ENCODE peak calls at places on chromosomes 7 and 10, in five cellular contexts. F is K562, J is heart left ventricle, I is psoas muscle, D is IMR-90. W is an unnamed sample.

GRCh38 chr10:7258948-7259523 is 151.8 kb downstream of the SFMBT2 start:
- DNase-seq in I (no peak), F (no peak), J (no peak), D (no peak), W (no peak)

GRCh38 chr7:75719626-75720025 is 19.1 kb downstream of the HIP1 start:
- DNase-seq in D (no peak), J (no peak), I (no peak), F (no peak), W (no peak)

GRCh38 chr7:106957766-106958165 is 86.7 kb upstream of the PRKAR2B start:
- DNase-seq in F (no peak), I (no peak), D (no peak), J (no peak), W (no peak)

GRCh38 chr7:46972205-46972604 is 609.7 kb downstream of the TNS3 start:
- DNase-seq in F (no peak), I (no peak), J (no peak), D (peak), W (no peak)

GRCh38 chr10:4127518-4128315 is 342.7 kb upstream of the KLF6 start:
- DNase-seq in I (no peak), F (no peak), J (no peak), D (no peak), W (no peak)

GRCh38 chr7:77415822-77416620 is at the start of gene GSAP:
- DNase-seq in I (peak), D (no peak), F (peak), J (peak), W (peak)

GRCh38 chr10:126009590-126009989 is 113.2 kb downstream of the FANK1 start:
- DNase-seq in F (no peak), I (no peak), J (no peak), D (no peak), W (no peak)

GRCh38 chr10:97025613-97026242 is 160.0 kb downstream of the SLIT1 start:
- DNase-seq in I (peak), J (no peak), F (peak), D (peak), W (peak)

GRCh38 chr7:100489824-100490223 is 6.1 kb downstream of the NYAP1 start:
- DNase-seq in F (peak), D (peak), J (no peak), I (no peak), W (peak)

DNA sequence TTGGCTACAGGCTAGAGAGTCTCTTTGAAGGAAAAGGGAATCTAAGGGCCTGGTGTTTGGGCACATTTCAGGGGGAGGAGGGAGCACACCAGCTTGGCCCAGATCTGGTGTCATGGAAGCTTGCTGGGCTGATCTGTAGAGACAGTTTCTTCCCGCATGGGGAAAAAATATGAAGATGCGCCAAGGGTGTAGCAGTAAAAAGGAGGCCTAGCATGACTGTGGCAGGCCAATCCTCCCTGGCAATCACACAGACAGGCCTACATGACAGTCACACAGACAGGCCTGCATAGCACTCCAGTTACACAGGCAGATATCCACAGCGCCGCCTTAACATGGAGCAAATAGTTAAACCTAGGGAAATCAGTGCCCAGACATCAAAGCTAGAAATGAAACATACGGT is 123.6 kb upstream of the KIF5B start:
- DNase-seq in I (no peak), J (no peak), D (no peak), F (no peak), W (no peak)
- H3K27ac ChIP-seq in I (no peak), J (no peak), D (no peak), F (no peak), W (peak)

GRCh38 chr10:16845248-16845647 is 28.0 kb upstream of the RSU1 start:
- DNase-seq in J (no peak), F (no peak), D (no peak), I (no peak), W (peak)
- TF ChIP-seq CTCF in J (no peak), F (no peak), D (no peak), I (no peak), W (no peak)

GRCh38 chr10:74055383-74056065 is 57.6 kb downstream of the VCL start:
- DNase-seq in I (no peak), F (no peak), J (no peak), D (no peak), W (no peak)
- H3K27ac ChIP-seq in I (peak), F (peak), J (peak), D (peak), W (peak)

GRCh38 chr10:93115661-93116383 is 42.1 kb downstream of the CYP26A1 start:
- DNase-seq in D (peak), F (peak), J (peak), I (peak), W (peak)
- TF ChIP-seq CTCF in D (peak), F (peak), J (peak), I (peak), W (no peak)

W was measured in uterus.